ENCODE peak calls at places on chromosomes 5 and 9, in four cellular contexts. B is transverse colon, Q is neuronal stem cell, Y is ovary. L is an unnamed sample.
A peak's percentile ranks its signal among the peaks of the same experiment; 100 is the strongest.

GRCh38 chr5:170420809-170421412 is 31.7 kb upstream of the KCNMB1 start:
- DNase-seq in B (peak; percentile 38), Y (peak; percentile 63), Q (peak; percentile 78), L (peak; percentile 48)

GRCh38 chr9:37430841-37431597 is 8.5 kb downstream of the GRHPR start:
- DNase-seq in Y (no peak), B (no peak), Q (no peak), L (no peak)

GRCh38 chr5:133610489-133611356 is 1.6 kb downstream of the FSTL4 start:
- DNase-seq in Q (peak; percentile 74), B (peak; percentile 42), Y (no peak), L (peak; percentile 68)

GRCh38 chr5:14727428-14727865 is 62.9 kb downstream of the OTULIN start:
- DNase-seq in Y (peak; percentile 81), B (peak; percentile 79), Q (peak; percentile 79), L (peak; percentile 74)

GRCh38 chr9:136856078-136856474 is 3.9 kb downstream of the MAMDC4 start:
- DNase-seq in Q (no peak), B (no peak), Y (peak; percentile 19), L (no peak)

GRCh38 chr9:95157491-95158151 is 159.9 kb downstream of the FANCC start:
- DNase-seq in B (peak; percentile 24), Y (peak; percentile 76), Q (no peak), L (no peak)

GRCh38 chr9:97176206-97176605 is 131.3 kb upstream of the CCDC180 start:
- DNase-seq in Y (no peak), B (no peak), Q (no peak), L (no peak)

GRCh38 chr5:101153526-101153925 is 250.4 kb upstream of the ST8SIA4 start:
- DNase-seq in B (no peak), Y (no peak), Q (no peak), L (no peak)

GRCh38 chr9:129495422-129496186 is 125.3 kb downstream of the C9orf50 start:
- DNase-seq in B (peak; percentile 94), Q (peak; percentile 85), Y (peak; percentile 95), L (peak; percentile 72)
- H3K4me1 ChIP-seq in B (peaks cover 48% of the 10 kb centered on the region), Q (peaks cover 44% of the 10 kb centered on the region), Y (peaks cover 25% of the 10 kb centered on the region), L (peaks cover 63% of the 10 kb centered on the region)

GRCh38 chr5:97171703-97172102 is 11.3 kb downstream of the RIOK2 start:
- DNase-seq in Y (no peak), Q (no peak), B (no peak), L (no peak)
- H3K36me3 ChIP-seq in Y (no peaks in the 10 kb centered on the region), Q (peaks cover 6% of the 10 kb centered on the region), B (peaks cover 72% of the 10 kb centered on the region), L (peaks cover 93% of the 10 kb centered on the region)

DNA sequence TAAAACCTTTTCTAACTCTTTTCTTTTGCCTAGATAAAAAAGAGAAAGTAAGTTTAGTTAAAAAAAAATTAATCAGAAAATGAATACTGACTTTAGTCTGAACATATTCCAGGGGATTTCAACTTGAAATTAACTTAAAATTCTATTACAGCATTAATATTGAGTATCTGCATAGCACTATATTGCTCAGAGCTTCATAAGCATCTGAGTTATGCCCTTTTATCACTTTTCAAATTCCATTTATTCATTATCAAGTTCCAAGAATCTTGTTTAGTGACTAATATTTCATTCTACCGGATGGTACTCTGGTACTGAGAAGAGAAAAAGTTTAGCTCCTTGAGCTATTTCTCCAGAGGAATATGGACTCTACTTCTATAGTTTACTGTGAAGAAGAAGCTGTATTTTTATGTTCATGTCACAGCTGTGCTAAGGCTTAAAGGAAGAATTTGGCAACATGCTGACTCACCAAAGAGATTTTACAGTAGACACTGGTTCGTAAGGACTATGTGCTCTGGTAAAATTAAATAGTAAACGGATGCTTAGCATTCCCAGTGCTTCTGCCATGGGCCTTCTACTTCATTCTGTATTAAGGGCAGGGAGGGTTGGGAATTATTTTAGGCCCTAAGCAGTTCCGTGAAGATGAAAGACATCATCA is 285.2 kb upstream of the SEMA6A start:
- DNase-seq in B (no peak), Q (no peak), Y (no peak), L (no peak)
- H3K4me1 ChIP-seq in B (no peaks in the 10 kb centered on the region), Q (peaks cover 6% of the 10 kb centered on the region), Y (no peaks in the 10 kb centered on the region), L (peaks cover 13% of the 10 kb centered on the region)

DNA sequence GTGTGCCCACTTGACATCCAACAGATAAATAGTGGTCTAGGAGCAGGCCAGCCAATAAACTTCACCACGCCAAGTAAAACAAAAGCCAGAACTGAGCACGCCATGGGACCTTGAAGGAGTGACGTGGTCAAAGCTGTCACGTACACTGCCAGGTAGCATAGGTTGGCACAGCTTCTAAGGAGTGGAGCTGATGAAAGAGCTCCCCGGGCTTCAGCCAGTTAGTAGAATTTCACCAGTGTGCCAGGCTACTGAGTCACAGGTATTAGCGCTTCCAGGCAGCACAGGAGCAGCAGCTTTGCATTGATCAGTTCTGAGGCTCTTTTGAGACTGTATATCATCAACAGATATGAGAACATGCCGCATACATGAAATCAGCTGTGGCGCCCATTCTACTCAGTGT is 19.4 kb downstream of the VLDLR start:
- DNase-seq in Q (no peak), B (no peak), Y (no peak), L (no peak)
- H3K36me3 ChIP-seq in Q (peaks cover 10% of the 10 kb centered on the region), B (no peaks in the 10 kb centered on the region), Y (no peaks in the 10 kb centered on the region), L (no peaks in the 10 kb centered on the region)

GRCh38 chr9:113569472-113570060 is 106.0 kb downstream of the RGS3 start:
- DNase-seq in Y (peak; percentile 12), B (peak; percentile 4), Q (no peak), L (no peak)
- H3K4me1 ChIP-seq in Y (peaks cover 27% of the 10 kb centered on the region), B (peaks cover 27% of the 10 kb centered on the region), Q (peaks cover 17% of the 10 kb centered on the region), L (peaks cover 66% of the 10 kb centered on the region)

DNA sequence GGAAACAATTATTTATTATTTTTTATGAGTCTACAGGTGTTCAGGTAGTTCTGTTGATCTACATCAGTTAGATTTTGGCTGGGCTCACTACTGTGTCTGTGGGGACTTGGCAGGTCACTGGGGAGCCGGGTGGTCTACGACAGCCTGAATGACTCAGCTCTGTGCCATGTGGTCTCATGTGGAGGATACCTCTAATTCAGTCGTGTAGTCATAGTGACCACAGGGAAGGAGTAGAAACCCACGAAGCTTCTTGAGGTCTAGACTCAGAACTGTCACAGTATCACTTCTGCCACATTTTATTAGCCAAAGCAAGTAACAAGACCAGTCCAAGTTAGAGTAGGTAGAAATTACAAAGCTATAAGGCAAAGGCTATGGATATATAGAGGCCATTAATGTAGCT is 64.7 kb upstream of the GRAMD2B start:
- DNase-seq in Q (no peak), Y (no peak), B (no peak), L (peak; percentile 77)
- H3K36me3 ChIP-seq in Q (no peaks in the 10 kb centered on the region), Y (no peaks in the 10 kb centered on the region), B (no peaks in the 10 kb centered on the region), L (no peaks in the 10 kb centered on the region)

GRCh38 chr5:151066920-151067319 is 13.9 kb downstream of the TNIP1 start:
- DNase-seq in Y (no peak), Q (no peak), B (no peak), L (no peak)
- H3K4me1 ChIP-seq in Y (peaks cover 38% of the 10 kb centered on the region), Q (no peaks in the 10 kb centered on the region), B (peaks cover 39% of the 10 kb centered on the region), L (peaks cover 82% of the 10 kb centered on the region)